ENCODE peak calls at places on chromosome 12, in six cellular contexts. S, A, X, K, J and G are unnamed samples.

GRCh38 chr12:52132754-52133161 is 53.3 kb downstream of the SMIM41 start:
- DNase-seq in S (no peak), A (no peak), X (no peak), K (peak; percentile 78), J (no peak), G (peak; percentile 76)

GRCh38 chr12:89129471-89129870 is 222.8 kb downstream of the DUSP6 start:
- DNase-seq in S (no peak), A (no peak), X (no peak), K (no peak), J (no peak), G (no peak)

GRCh38 chr12:111444706-111445310 is 39.1 kb downstream of the SH2B3 start:
- DNase-seq in S (peak; percentile 61), A (peak; percentile 43), X (no peak), K (peak; percentile 28), J (peak; percentile 94), G (peak; percentile 26)

GRCh38 chr12:42326466-42327226 is 679 bp downstream of the PPHLN1 start:
- DNase-seq in S (peak; percentile 21), A (peak; percentile 50), X (no peak), K (peak; percentile 43), J (no peak), G (peak; percentile 51)

GRCh38 chr12:108729612-108730336 is 1.5 kb downstream of the CORO1C start:
- DNase-seq in S (no peak), A (peak; percentile 67), X (no peak), K (peak; percentile 64), J (no peak), G (peak; percentile 41)

GRCh38 chr12:131687346-131688125 is 23.4 kb upstream of the SFSWAP start:
- DNase-seq in S (no peak), A (no peak), X (no peak), K (no peak), J (no peak), G (no peak)

GRCh38 chr12:77189463-77189862 is 124.1 kb upstream of the E2F7 start:
- DNase-seq in S (no peak), A (peak; percentile 55), X (no peak), K (peak; percentile 72), J (no peak), G (peak; percentile 91)

GRCh38 chr12:88496429-88497190 is 83.7 kb downstream of the KITLG start:
- DNase-seq in S (no peak), A (no peak), X (no peak), K (peak; percentile 21), J (no peak), G (no peak)

GRCh38 chr12:109764123-109764522 is 50.5 kb downstream of the FAM222A start:
- DNase-seq in S (no peak), A (no peak), X (no peak), K (no peak), J (no peak), G (no peak)

GRCh38 chr12:81492131-81492720 is 266.9 kb downstream of the PPFIA2 start:
- DNase-seq in S (no peak), A (peak; percentile 11), X (no peak), K (peak; percentile 4), J (no peak), G (no peak)

GRCh38 chr12:79217306-79217705 is 352.7 kb downstream of the SYT1 start:
- DNase-seq in S (no peak), A (no peak), X (no peak), K (no peak), J (no peak), G (no peak)

GRCh38 chr12:50579757-50580267 is 75.0 kb downstream of the DIP2B start:
- DNase-seq in S (no peak), A (no peak), X (no peak), K (peak; percentile 45), J (peak; percentile 40), G (no peak)

GRCh38 chr12:40827923-40828592 is 135.8 kb downstream of the CNTN1 start:
- DNase-seq in S (no peak), A (no peak), X (no peak), K (no peak), J (no peak), G (no peak)

GRCh38 chr12:93540506-93540905 is 32.0 kb upstream of the SOCS2 start:
- DNase-seq in S (no peak), A (no peak), X (no peak), K (peak; percentile 14), J (no peak), G (peak; percentile 45)

GRCh38 chr12:65171870-65172269 is 2.5 kb downstream of the LEMD3 start:
- DNase-seq in S (no peak), A (peak; percentile 3), X (no peak), K (no peak), J (no peak), G (no peak)

GRCh38 chr12:107436376-107436775 is 249.2 kb upstream of the PWP1 start:
- DNase-seq in S (no peak), A (peak; percentile 49), X (no peak), K (peak; percentile 82), J (no peak), G (peak; percentile 88)

GRCh38 chr12:119115296-119115905 is 63.3 kb upstream of the HSPB8 start:
- DNase-seq in S (peak; percentile 39), A (peak; percentile 62), X (peak; percentile 41), K (peak; percentile 66), J (no peak), G (peak; percentile 37)

GRCh38 chr12:66663605-66664004 is 15.3 kb downstream of the GRIP1 start:
- DNase-seq in S (no peak), A (no peak), X (no peak), K (no peak), J (no peak), G (no peak)

GRCh38 chr12:66664076-66664475 is 14.8 kb downstream of the GRIP1 start:
- DNase-seq in S (no peak), A (no peak), X (no peak), K (no peak), J (no peak), G (no peak)

GRCh38 chr12:66661357-66661756 is 17.5 kb downstream of the GRIP1 start:
- DNase-seq in S (no peak), A (no peak), X (no peak), K (no peak), J (no peak), G (no peak)

GRCh38 chr12:66662729-66663128 is 16.1 kb downstream of the GRIP1 start:
- DNase-seq in S (no peak), A (peak; percentile 6), X (no peak), K (peak; percentile 21), J (no peak), G (peak; percentile 30)

GRCh38 chr12:66662179-66662578 is 16.7 kb downstream of the GRIP1 start:
- DNase-seq in S (no peak), A (no peak), X (no peak), K (no peak), J (no peak), G (no peak)
- H3K4me3 ChIP-seq in S (no peak overlapping the region), A (no peak overlapping the region), X (no peak overlapping the region), K (no peak overlapping the region), J (no peak overlapping the region), G (no peak overlapping the region)

GRCh38 chr12:18552829-18553228 is 185.0 kb downstream of the PLCZ1 start:
- DNase-seq in S (no peak), A (no peak), X (no peak), K (no peak), J (no peak), G (no peak)

GRCh38 chr12:18551703-18552102 is 186.1 kb downstream of the PLCZ1 start:
- DNase-seq in S (no peak), A (no peak), X (no peak), K (no peak), J (no peak), G (no peak)

GRCh38 chr12:18546399-18546798 is 191.4 kb downstream of the PLCZ1 start:
- DNase-seq in S (no peak), A (peak; percentile 70), X (no peak), K (peak; percentile 75), J (no peak), G (peak; percentile 63)

DNA sequence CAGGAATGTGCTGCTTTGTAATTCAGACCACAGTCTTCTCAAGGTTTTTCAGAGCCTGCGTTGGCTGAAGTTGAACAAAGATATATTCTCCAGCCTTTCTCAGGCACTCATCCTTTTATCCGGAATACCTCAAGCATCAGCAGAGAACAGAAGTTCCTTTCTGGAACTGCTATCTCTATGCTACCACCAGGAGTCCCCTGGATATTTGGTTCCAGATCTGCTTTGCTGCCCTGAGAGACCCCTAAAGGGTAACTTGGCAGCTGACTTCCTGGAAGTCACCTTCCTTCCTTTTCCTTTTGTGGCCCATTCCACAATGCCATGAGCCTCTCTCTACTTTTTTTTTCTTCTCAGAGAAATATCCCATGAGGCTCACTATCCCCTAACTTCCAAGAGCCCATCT is 188.2 kb downstream of the PLCZ1 start:
- DNase-seq in S (no peak), A (no peak), X (no peak), K (no peak), J (no peak), G (no peak)
- TF ChIP-seq CTCF in S (no peak), A (peak; percentile 11), X (peak; percentile 37), K (no peak), J (no peak), G (peak; percentile 3)

DNA sequence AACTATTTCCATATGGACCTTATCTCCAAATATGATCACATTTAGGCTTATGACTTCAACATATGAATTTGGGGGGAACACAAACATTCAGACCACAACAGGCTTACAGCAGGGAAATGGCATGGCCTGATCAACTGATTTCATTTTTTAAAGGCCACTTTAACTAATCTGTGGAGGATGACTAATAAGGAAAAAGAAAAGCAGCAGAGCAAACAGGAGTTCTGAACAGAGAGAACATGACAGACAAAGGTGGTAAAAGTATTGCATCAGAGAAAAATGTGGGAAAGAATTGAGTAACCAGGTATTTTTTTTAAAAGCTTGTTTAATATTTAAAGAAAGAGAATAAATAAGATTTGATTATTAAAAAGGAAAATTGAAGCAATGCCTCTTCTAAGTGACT is 366.1 kb upstream of the TMPO start:
- DNase-seq in S (no peak), A (no peak), X (no peak), K (no peak), J (peak; percentile 3), G (no peak)
- H3K4me3 ChIP-seq in S (no peak overlapping the region), A (no peak overlapping the region), X (no peak overlapping the region), K (no peak overlapping the region), J (no peak overlapping the region), G (no peak overlapping the region)

DNA sequence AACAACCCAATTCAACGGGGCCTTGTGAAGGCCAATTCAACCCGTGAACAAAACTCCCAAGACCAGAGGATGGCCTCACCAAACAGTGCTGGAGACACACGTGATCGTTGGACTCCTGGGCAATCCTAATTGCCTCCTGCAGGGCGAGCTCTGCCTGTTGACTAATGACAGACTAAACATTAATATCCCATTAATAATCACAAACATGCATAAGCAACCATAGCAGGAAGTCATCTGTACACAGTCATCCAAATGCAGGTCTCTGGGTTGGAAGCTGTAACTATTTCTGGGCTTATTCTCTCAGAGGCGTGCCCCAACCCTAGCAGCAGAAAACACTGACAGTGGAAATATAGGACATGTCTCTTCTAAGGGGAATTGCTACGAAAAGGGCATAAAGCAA is 20.9 kb downstream of the ANAPC5 start:
- DNase-seq in S (no peak), A (no peak), X (no peak), K (no peak), J (no peak), G (no peak)
- TF ChIP-seq CTCF in S (no peak), A (no peak), X (no peak), K (no peak), J (no peak), G (no peak)